ENCODE peak calls at places on chromosomes 11 and 22, in seven cellular contexts. K is non-pigmented ciliary epithelial cell, M is stomach, L is RWPE1, A is T-helper 9 cell, I is skeletal muscle cell, V is NCI-H1092 treated with DMSO at 0.1 percent for 48 hours. T is an unnamed sample.

GRCh38 chr11:29333993-29334780 is 682.6 kb downstream of the KCNA4 start:
- DNase-seq in K (no peak), M (no peak), L (peak), A (no peak), I (no peak), V (peak), T (no peak)

GRCh38 chr11:35418847-35419712 is at the start of gene SLC1A2:
- DNase-seq in K (no peak), M (no peak), L (no peak), A (no peak), I (no peak), V (peak), T (peak)

GRCh38 chr22:20405931-20406685 is 12.2 kb downstream of the ZNF74 start:
- DNase-seq in K (no peak), M (no peak), L (no peak), A (no peak), I (no peak), V (no peak), T (no peak)

GRCh38 chr11:11213117-11213516 is 139.9 kb downstream of the CSNK2A3 start:
- DNase-seq in K (no peak), M (no peak), L (no peak), A (no peak), I (no peak), V (no peak), T (no peak)

GRCh38 chr22:19983701-19984100 is 32.9 kb downstream of the ARVCF start:
- DNase-seq in K (no peak), M (no peak), L (no peak), A (no peak), I (no peak), V (no peak), T (no peak)

GRCh38 chr11:126654886-126655806 is 299.7 kb downstream of the ST3GAL4 start:
- DNase-seq in K (no peak), M (no peak), L (no peak), A (no peak), I (no peak), V (peak), T (no peak)

GRCh38 chr11:35347921-35348331 is 71.4 kb downstream of the SLC1A2 start:
- DNase-seq in K (no peak), M (no peak), L (no peak), A (no peak), I (no peak), V (no peak), T (no peak)

GRCh38 chr11:112634551-112634950 is 326.7 kb upstream of the NCAM1 start:
- DNase-seq in K (no peak), M (no peak), L (no peak), A (no peak), I (no peak), V (no peak), T (no peak)

GRCh38 chr11:101444164-101444563 is 139.6 kb downstream of the TRPC6 start:
- DNase-seq in K (no peak), M (peak), L (no peak), A (no peak), I (no peak), V (no peak), T (no peak)

GRCh38 chr11:46362146-46363030 is 15.1 kb downstream of the DGKZ start:
- DNase-seq in K (no peak), M (no peak), L (no peak), A (no peak), I (no peak), V (no peak), T (no peak)

GRCh38 chr22:38802671-38803121 is 8.8 kb upstream of the DNAL4 start:
- DNase-seq in K (peak), M (peak), L (peak), A (no peak), I (peak), V (peak), T (no peak)

GRCh38 chr11:96203567-96204365 is 139.2 kb downstream of the MAML2 start:
- DNase-seq in K (no peak), M (no peak), L (no peak), A (no peak), I (no peak), V (no peak), T (no peak)

GRCh38 chr22:31100762-31101525 is 6.4 kb downstream of the SELENOM start:
- DNase-seq in K (no peak), M (no peak), L (no peak), A (no peak), I (no peak), V (no peak), T (no peak)

GRCh38 chr11:104390696-104391095 is 226.7 kb upstream of the PDGFD start:
- DNase-seq in K (peak), M (no peak), L (no peak), A (no peak), I (no peak), V (no peak), T (no peak)

GRCh38 chr22:45223304-45224117 is 17.2 kb downstream of the KIAA0930 start:
- DNase-seq in K (no peak), M (no peak), L (no peak), A (no peak), I (no peak), V (no peak), T (no peak)

GRCh38 chr11:117663826-117664225 is 133.2 kb downstream of the DSCAML1 start:
- DNase-seq in K (no peak), M (no peak), L (no peak), A (no peak), I (no peak), V (peak), T (peak)

GRCh38 chr11:44556735-44557409 is 8.6 kb upstream of the CD82 start:
- DNase-seq in K (no peak), M (peak), L (no peak), A (peak), I (no peak), V (peak), T (peak)

GRCh38 chr11:43969543-43969942 is 27.1 kb downstream of the C11orf96 start:
- DNase-seq in K (no peak), M (no peak), L (no peak), A (no peak), I (no peak), V (peak), T (no peak)

GRCh38 chr11:88433546-88434230 is 96.2 kb upstream of the CTSC start:
- DNase-seq in K (no peak), M (no peak), L (no peak), A (no peak), I (no peak), V (no peak), T (no peak)

GRCh38 chr11:111088872-111089271 is 156.7 kb upstream of the POU2AF2 start:
- DNase-seq in K (no peak), M (no peak), L (no peak), A (no peak), I (no peak), V (no peak), T (no peak)

GRCh38 chr11:28615542-28615941 is 507.4 kb downstream of the METTL15 start:
- DNase-seq in K (no peak), M (no peak), L (no peak), A (no peak), I (peak), V (no peak), T (no peak)

GRCh38 chr11:113896156-113896879 is 8.3 kb upstream of the HTR3B start:
- DNase-seq in K (no peak), M (peak), L (peak), A (peak), I (no peak), V (peak), T (peak)

GRCh38 chr11:65421204-65422103 is 1.1 kb upstream of the NEAT1 start:
- DNase-seq in K (peak), M (peak), L (peak), A (peak), I (peak), V (peak), T (peak)

GRCh38 chr11:46001427-46002049 is 79.1 kb downstream of the LARGE2 start:
- DNase-seq in K (peak), M (no peak), L (no peak), A (no peak), I (no peak), V (no peak), T (no peak)

GRCh38 chr11:2277933-2278523 is 7.6 kb upstream of the ASCL2 start:
- DNase-seq in K (no peak), M (no peak), L (no peak), A (no peak), I (no peak), V (no peak), T (no peak)

GRCh38 chr11:47348859-47349258 is 3.6 kb downstream of the MYBPC3 start:
- DNase-seq in K (no peak), M (no peak), L (peak), A (no peak), I (no peak), V (peak), T (no peak)

GRCh38 chr11:36126703-36127102 is 162.5 kb downstream of the COMMD9 start:
- DNase-seq in K (no peak), M (no peak), L (no peak), A (no peak), I (no peak), V (no peak), T (no peak)

GRCh38 chr22:48856308-48856615 is 971.4 kb downstream of the BRD1 start:
- DNase-seq in K (no peak), M (no peak), L (no peak), A (no peak), I (no peak), V (no peak), T (no peak)

GRCh38 chr11:32893947-32894827 is 1.6 kb downstream of the QSER1 start:
- DNase-seq in K (peak), M (no peak), L (peak), A (peak), I (peak), V (peak), T (peak)

T was measured in hippocampal formation.